ENCODE peak calls at places on chromosomes 1 and 21, in eight cellular contexts. One of them, this sample, is unnamed.

GRCh38 chr21:37338671-37339526 is 27.7 kb upstream of the DYRK1A start:
- DNase-seq in kidney tubule cell: peak
- DNase-seq in NCI-H1694: peak
- DNase-seq in G401: no peak
- DNase-seq in stimulated activated CD4-positive, alpha-beta T cell treated with anti-CD3 and anti-CD28 coated beads, Interleukin-4, amount 100 ng/mL, for 24 hours: no peak
- DNase-seq in frontal cortex: no peak
- DNase-seq in A172: peak
- DNase-seq in fibroblast of pulmonary artery: peak
- DNase-seq in this sample: no peak

GRCh38 chr1:248714248-248714647 is 11.7 kb upstream of the OR14I1 start:
- DNase-seq in kidney tubule cell: no peak
- DNase-seq in NCI-H1694: no peak
- DNase-seq in G401: no peak
- DNase-seq in stimulated activated CD4-positive, alpha-beta T cell treated with anti-CD3 and anti-CD28 coated beads, Interleukin-4, amount 100 ng/mL, for 24 hours: no peak
- DNase-seq in frontal cortex: no peak
- DNase-seq in A172: no peak
- DNase-seq in fibroblast of pulmonary artery: peak
- DNase-seq in this sample: no peak

GRCh38 chr1:34591751-34592629 is 162.9 kb upstream of the GJB5 start:
- DNase-seq in kidney tubule cell: peak
- DNase-seq in NCI-H1694: no peak
- DNase-seq in G401: no peak
- DNase-seq in stimulated activated CD4-positive, alpha-beta T cell treated with anti-CD3 and anti-CD28 coated beads, Interleukin-4, amount 100 ng/mL, for 24 hours: no peak
- DNase-seq in frontal cortex: no peak
- DNase-seq in A172: no peak
- DNase-seq in fibroblast of pulmonary artery: no peak
- DNase-seq in this sample: no peak

GRCh38 chr1:98044071-98044697 is 123.3 kb upstream of the DPYD start:
- DNase-seq in kidney tubule cell: no peak
- DNase-seq in NCI-H1694: no peak
- DNase-seq in G401: no peak
- DNase-seq in stimulated activated CD4-positive, alpha-beta T cell treated with anti-CD3 and anti-CD28 coated beads, Interleukin-4, amount 100 ng/mL, for 24 hours: no peak
- DNase-seq in frontal cortex: no peak
- DNase-seq in A172: no peak
- DNase-seq in fibroblast of pulmonary artery: no peak
- DNase-seq in this sample: no peak

GRCh38 chr1:220690140-220691038 is at the start of gene C1orf115:
- DNase-seq in kidney tubule cell: peak
- DNase-seq in NCI-H1694: peak
- DNase-seq in G401: peak
- DNase-seq in stimulated activated CD4-positive, alpha-beta T cell treated with anti-CD3 and anti-CD28 coated beads, Interleukin-4, amount 100 ng/mL, for 24 hours: peak
- DNase-seq in frontal cortex: peak
- DNase-seq in A172: peak
- DNase-seq in fibroblast of pulmonary artery: peak
- DNase-seq in this sample: peak

GRCh38 chr1:17335821-17336718 is 28.1 kb downstream of the PADI4 start:
- DNase-seq in kidney tubule cell: peak
- DNase-seq in NCI-H1694: peak
- DNase-seq in G401: peak
- DNase-seq in stimulated activated CD4-positive, alpha-beta T cell treated with anti-CD3 and anti-CD28 coated beads, Interleukin-4, amount 100 ng/mL, for 24 hours: peak
- DNase-seq in frontal cortex: no peak
- DNase-seq in A172: peak
- DNase-seq in fibroblast of pulmonary artery: peak
- DNase-seq in this sample: peak

GRCh38 chr1:158149577-158150269 is 31.0 kb upstream of the CD1D start:
- DNase-seq in kidney tubule cell: peak
- DNase-seq in NCI-H1694: no peak
- DNase-seq in G401: peak
- DNase-seq in stimulated activated CD4-positive, alpha-beta T cell treated with anti-CD3 and anti-CD28 coated beads, Interleukin-4, amount 100 ng/mL, for 24 hours: peak
- DNase-seq in frontal cortex: peak
- DNase-seq in A172: peak
- DNase-seq in fibroblast of pulmonary artery: peak
- DNase-seq in this sample: peak

GRCh38 chr1:230632273-230632873 is 9.9 kb upstream of the COG2 start:
- DNase-seq in kidney tubule cell: peak
- DNase-seq in NCI-H1694: peak
- DNase-seq in G401: peak
- DNase-seq in stimulated activated CD4-positive, alpha-beta T cell treated with anti-CD3 and anti-CD28 coated beads, Interleukin-4, amount 100 ng/mL, for 24 hours: no peak
- DNase-seq in frontal cortex: no peak
- DNase-seq in A172: peak
- DNase-seq in fibroblast of pulmonary artery: peak
- DNase-seq in this sample: no peak

GRCh38 chr21:36968414-36968813 is 1.9 kb upstream of the HLCS start:
- DNase-seq in kidney tubule cell: no peak
- DNase-seq in NCI-H1694: no peak
- DNase-seq in G401: no peak
- DNase-seq in stimulated activated CD4-positive, alpha-beta T cell treated with anti-CD3 and anti-CD28 coated beads, Interleukin-4, amount 100 ng/mL, for 24 hours: no peak
- DNase-seq in frontal cortex: no peak
- DNase-seq in A172: no peak
- DNase-seq in fibroblast of pulmonary artery: no peak
- DNase-seq in this sample: no peak

GRCh38 chr1:54996869-54997710 is 1.6 kb upstream of the BSND start:
- DNase-seq in kidney tubule cell: peak
- DNase-seq in NCI-H1694: no peak
- DNase-seq in G401: no peak
- DNase-seq in stimulated activated CD4-positive, alpha-beta T cell treated with anti-CD3 and anti-CD28 coated beads, Interleukin-4, amount 100 ng/mL, for 24 hours: no peak
- DNase-seq in frontal cortex: no peak
- DNase-seq in A172: no peak
- DNase-seq in fibroblast of pulmonary artery: no peak
- DNase-seq in this sample: no peak

GRCh38 chr1:47797555-47797954 is 199.6 kb downstream of the TRABD2B start:
- DNase-seq in kidney tubule cell: peak
- DNase-seq in NCI-H1694: no peak
- DNase-seq in G401: no peak
- DNase-seq in stimulated activated CD4-positive, alpha-beta T cell treated with anti-CD3 and anti-CD28 coated beads, Interleukin-4, amount 100 ng/mL, for 24 hours: no peak
- DNase-seq in frontal cortex: no peak
- DNase-seq in A172: no peak
- DNase-seq in fibroblast of pulmonary artery: no peak
- DNase-seq in this sample: no peak

GRCh38 chr1:29004288-29004687 is 89.9 kb downstream of the EPB41 start:
- DNase-seq in kidney tubule cell: no peak
- DNase-seq in NCI-H1694: no peak
- DNase-seq in G401: no peak
- DNase-seq in stimulated activated CD4-positive, alpha-beta T cell treated with anti-CD3 and anti-CD28 coated beads, Interleukin-4, amount 100 ng/mL, for 24 hours: no peak
- DNase-seq in frontal cortex: no peak
- DNase-seq in A172: no peak
- DNase-seq in fibroblast of pulmonary artery: no peak
- DNase-seq in this sample: no peak

GRCh38 chr1:246146811-246147210 is 360.3 kb downstream of the SMYD3 start:
- DNase-seq in kidney tubule cell: no peak
- DNase-seq in NCI-H1694: no peak
- DNase-seq in G401: no peak
- DNase-seq in stimulated activated CD4-positive, alpha-beta T cell treated with anti-CD3 and anti-CD28 coated beads, Interleukin-4, amount 100 ng/mL, for 24 hours: no peak
- DNase-seq in frontal cortex: no peak
- DNase-seq in A172: no peak
- DNase-seq in fibroblast of pulmonary artery: no peak
- DNase-seq in this sample: no peak

GRCh38 chr1:201990427-201990826 is 8.0 kb downstream of the RNPEP start:
- DNase-seq in kidney tubule cell: no peak
- DNase-seq in NCI-H1694: no peak
- DNase-seq in G401: no peak
- DNase-seq in stimulated activated CD4-positive, alpha-beta T cell treated with anti-CD3 and anti-CD28 coated beads, Interleukin-4, amount 100 ng/mL, for 24 hours: no peak
- DNase-seq in frontal cortex: no peak
- DNase-seq in A172: no peak
- DNase-seq in fibroblast of pulmonary artery: no peak
- DNase-seq in this sample: no peak

This sample was measured in stimulated activated naive CD8-positive, alpha-beta T cell treated with anti-CD3 and anti-CD28 coated beads, Interleukin-15, Interleukin-2, amounts not matched to agents 100 U/mL and 50 U/mL, for 24 hours.